ENCODE peak calls at places on chromosome 9, in seven cellular contexts. X is fibroblast of lung, T is BJ, S is heart left ventricle, P is memory B cell, R is lung microvascular endothelial cell, J is DND-41. Z is an unnamed sample.

GRCh38 chr9:35318741-35319140 is 156.9 kb downstream of the UNC13B start:
- DNase-seq in X (peak), T (no peak), S (no peak), P (no peak), R (peak), J (no peak), Z (no peak)

GRCh38 chr9:135797507-135798302 is 95.7 kb downstream of the KCNT1 start:
- DNase-seq in X (peak), T (no peak), S (no peak), P (no peak), R (peak), J (peak), Z (no peak)

GRCh38 chr9:81705578-81705977 is 16.2 kb upstream of the TLE1 start:
- DNase-seq in X (no peak), T (no peak), S (no peak), P (no peak), R (no peak), J (no peak), Z (no peak)

GRCh38 chr9:115146581-115147021 is 28.6 kb upstream of the TNC start:
- DNase-seq in X (peak), T (peak), S (no peak), P (no peak), R (no peak), J (no peak), Z (peak)

GRCh38 chr9:111940697-111941096 is 44.1 kb downstream of the UGCG start:
- DNase-seq in X (no peak), T (no peak), S (no peak), P (no peak), R (no peak), J (no peak), Z (no peak)

GRCh38 chr9:134307674-134308638 is 18.3 kb upstream of the RXRA start:
- DNase-seq in X (no peak), T (no peak), S (peak), P (no peak), R (no peak), J (no peak), Z (no peak)

GRCh38 chr9:134918646-134919045 is 934 bp upstream of the FCN1 start:
- DNase-seq in X (no peak), T (no peak), S (no peak), P (no peak), R (no peak), J (no peak), Z (no peak)

GRCh38 chr9:18979367-18979766 is 53.6 kb downstream of the SAXO1 start:
- DNase-seq in X (peak), T (no peak), S (no peak), P (no peak), R (no peak), J (no peak), Z (no peak)

GRCh38 chr9:134959971-134960310 is 42.2 kb upstream of the FCN1 start:
- DNase-seq in X (no peak), T (no peak), S (no peak), P (no peak), R (no peak), J (no peak), Z (no peak)

Z was measured in GM04503.